ENCODE peak calls at places on chromosomes 12 and 14, in nine cellular contexts. Q is brain microvascular endothelial cell, F is ovary, P is left lung, A is tibial artery, S is AG10803, M is B cell, T is cardiac fibroblast, U is lower leg skin. Z is an unnamed sample.

GRCh38 chr12:130816055-130816454 is 23.0 kb downstream of the STX2 start:
- DNase-seq in Q (no peak), T (no peak), P (no peak), A (no peak), S (no peak), M (no peak), U (no peak), F (no peak), Z (no peak)

GRCh38 chr14:92480856-92481255 is 32.7 kb upstream of the RIN3 start:
- DNase-seq in A (no peak), P (no peak), Q (no peak), T (no peak), M (no peak), U (no peak), F (no peak), S (no peak), Z (no peak)

GRCh38 chr12:54159140-54159539 is 29.6 kb downstream of the SMUG1 start:
- DNase-seq in S (no peak), T (no peak), M (no peak), F (no peak), U (no peak), Q (no peak), P (no peak), A (no peak), Z (peak)

GRCh38 chr12:112906712-112907414 is at the start of gene OAS1:
- DNase-seq in Q (peak), A (no peak), P (no peak), U (no peak), M (peak), S (peak), F (no peak), T (peak), Z (peak)

GRCh38 chr12:18430425-18431048 is 169.2 kb downstream of the PIK3C2G start:
- DNase-seq in T (peak), P (peak), S (peak), Q (peak), F (peak), M (no peak), U (no peak), A (no peak), Z (peak)

GRCh38 chr14:101885254-101885576 is 79.2 kb upstream of the DYNC1H1 start:
- DNase-seq in M (no peak), F (no peak), P (no peak), T (no peak), Q (no peak), S (no peak), U (peak), A (no peak), Z (no peak)

GRCh38 chr14:105388976-105389375 is 9.4 kb upstream of the TEX22 start:
- DNase-seq in F (peak), Q (no peak), M (no peak), A (no peak), P (no peak), T (no peak), S (no peak), U (no peak), Z (no peak)

GRCh38 chr12:14664434-14665023 is 31.9 kb downstream of the GUCY2C start:
- DNase-seq in Q (peak), S (peak), U (no peak), M (no peak), P (no peak), A (no peak), F (no peak), T (peak), Z (peak)

GRCh38 chr12:54417712-54418440 is 1.2 kb downstream of the ITGA5 start:
- DNase-seq in U (no peak), Q (no peak), P (peak), S (no peak), M (no peak), A (peak), T (no peak), F (peak), Z (no peak)

GRCh38 chr12:1812650-1813302 is 7.6 kb upstream of the LRTM2 start:
- DNase-seq in P (peak), U (no peak), T (peak), S (peak), M (no peak), A (no peak), F (no peak), Q (peak), Z (no peak)

GRCh38 chr12:48021485-48022179 is 17.4 kb upstream of the COL2A1 start:
- DNase-seq in U (no peak), Q (no peak), P (peak), T (no peak), A (no peak), S (no peak), F (no peak), M (no peak), Z (no peak)

GRCh38 chr12:45863332-45863731 is 127.0 kb downstream of the SCAF11 start:
- DNase-seq in U (no peak), P (no peak), A (no peak), F (no peak), S (peak), Q (no peak), M (no peak), T (no peak), Z (no peak)

GRCh38 chr14:104353221-104353920 is 215.0 kb downstream of the KIF26A start:
- DNase-seq in T (no peak), A (peak), S (no peak), Q (no peak), F (peak), M (no peak), U (peak), P (peak), Z (no peak)

GRCh38 chr12:98939350-98939749 is 294.3 kb downstream of the APAF1 start:
- DNase-seq in Q (peak), P (no peak), T (peak), U (no peak), S (peak), A (no peak), F (no peak), M (no peak), Z (no peak)

GRCh38 chr12:45695035-45695434 is 34.5 kb upstream of the ARID2 start:
- DNase-seq in Q (no peak), U (no peak), M (no peak), A (no peak), P (no peak), F (no peak), T (no peak), S (no peak), Z (no peak)

GRCh38 chr12:41724216-41724615 is 420.5 kb downstream of the GXYLT1 start:
- DNase-seq in M (no peak), A (no peak), U (no peak), F (no peak), Q (no peak), P (no peak), S (no peak), T (no peak), Z (no peak)

GRCh38 chr14:29444805-29445204 is 482.8 kb downstream of the PRKD1 start:
- DNase-seq in M (no peak), P (no peak), A (no peak), U (no peak), Q (no peak), S (peak), F (no peak), T (peak), Z (no peak)

GRCh38 chr12:124569375-124570148 is 2.1 kb upstream of the NCOR2 start:
- DNase-seq in P (no peak), A (no peak), S (no peak), Q (no peak), F (no peak), T (no peak), U (no peak), M (no peak), Z (no peak)

GRCh38 chr12:51056242-51056641 is 8.1 kb downstream of the LETMD1 start:
- DNase-seq in U (no peak), Q (peak), M (no peak), F (no peak), S (peak), T (peak), P (peak), A (no peak), Z (no peak)

GRCh38 chr12:96399919-96400630 is at the start of gene CDK17:
- DNase-seq in A (peak), F (peak), P (peak), S (peak), M (peak), U (peak), Q (peak), T (peak), Z (peak)

GRCh38 chr14:23183479-23183878 is at the start of gene SLC7A8:
- DNase-seq in S (no peak), U (peak), A (peak), F (peak), P (peak), M (no peak), T (no peak), Q (no peak), Z (no peak)

GRCh38 chr12:41661141-41661540 is 473.0 kb downstream of the PDZRN4 start:
- DNase-seq in S (no peak), T (no peak), M (no peak), A (no peak), F (no peak), P (no peak), U (no peak), Q (no peak), Z (no peak)

GRCh38 chr12:54680374-54680773 is 32.2 kb upstream of the DCD start:
- DNase-seq in Q (peak), A (no peak), T (peak), S (no peak), U (no peak), F (no peak), P (no peak), M (no peak), Z (peak)

GRCh38 chr12:80498059-80498728 is 54.2 kb downstream of the PTPRQ start:
- DNase-seq in P (no peak), S (no peak), Q (no peak), F (no peak), T (no peak), U (no peak), M (no peak), A (no peak), Z (no peak)

GRCh38 chr12:64018524-64018923 is 174.0 kb downstream of the SRGAP1 start:
- DNase-seq in S (no peak), P (no peak), M (no peak), T (no peak), F (no peak), U (no peak), Q (no peak), A (no peak), Z (no peak)

GRCh38 chr14:40436551-40436950 is 1004.3 kb upstream of the FBXO33 start:
- DNase-seq in Q (no peak), U (no peak), T (no peak), M (no peak), F (no peak), A (no peak), S (no peak), P (no peak), Z (no peak)

GRCh38 chr14:69249603-69250002 is 10.4 kb upstream of the GALNT16 start:
- DNase-seq in T (no peak), F (no peak), S (no peak), A (no peak), U (no peak), P (no peak), Q (no peak), M (no peak), Z (no peak)

GRCh38 chr14:69252851-69253250 is 7.1 kb upstream of the GALNT16 start:
- DNase-seq in Q (no peak), P (no peak), T (no peak), S (no peak), F (no peak), U (no peak), A (no peak), M (no peak), Z (no peak)

GRCh38 chr14:69246331-69246730 is 13.6 kb upstream of the GALNT16 start:
- DNase-seq in T (no peak), F (no peak), A (no peak), Q (no peak), P (no peak), S (no peak), U (no peak), M (no peak), Z (no peak)

GRCh38 chr14:69244946-69245345 is 15.0 kb upstream of the GALNT16 start:
- DNase-seq in S (peak), F (no peak), A (no peak), T (no peak), P (no peak), M (no peak), Q (no peak), U (no peak), Z (no peak)

DNA sequence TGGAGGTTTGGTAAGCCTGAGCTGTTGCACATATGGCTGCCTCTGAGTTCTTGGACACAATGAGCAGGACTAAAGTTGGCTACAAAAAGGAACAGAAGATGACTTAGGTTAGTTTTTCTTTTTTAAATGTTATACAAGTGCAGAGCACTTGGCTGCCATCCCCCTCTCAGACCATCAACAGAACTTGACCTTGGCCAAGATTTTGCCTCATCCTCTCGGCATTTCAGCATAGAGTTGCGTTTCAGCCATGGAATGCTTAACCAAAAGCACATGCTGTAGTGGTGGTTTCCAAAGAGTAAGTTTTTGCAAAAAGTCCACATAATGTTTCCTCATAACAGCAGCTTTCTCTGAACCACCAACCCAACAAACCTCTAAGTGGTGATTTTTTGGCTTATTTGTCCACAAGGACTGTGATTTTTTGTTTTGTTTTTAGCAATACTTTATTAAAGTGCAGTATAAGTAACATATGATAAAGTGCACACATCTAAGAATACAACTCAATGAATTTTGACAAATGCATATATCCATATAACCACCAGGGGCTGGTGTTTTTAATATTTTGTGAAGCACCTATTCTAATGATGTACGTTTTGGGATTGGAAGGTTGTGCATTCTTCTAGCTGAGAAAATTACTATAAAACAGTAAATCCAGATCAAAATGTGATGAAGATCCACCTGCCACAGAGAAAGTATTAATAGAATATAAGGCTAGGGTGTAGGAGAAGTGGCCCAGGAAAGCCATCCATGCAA is 12.1 kb upstream of the GALNT16 start:
- DNase-seq in P (no peak), M (no peak), U (no peak), T (peak), A (peak), Q (no peak), S (peak), F (peak), Z (no peak)
- TF ChIP-seq CTCF in P (no peak), M (peak), U (no peak), T (peak), A (peak), Q (no peak), S (peak), F (no peak), Z (no peak)

GRCh38 chr12:6301721-6302120 is 8.8 kb upstream of the PLEKHG6 start:
- DNase-seq in Q (no peak), F (no peak), M (no peak), T (no peak), A (no peak), P (no peak), U (no peak), S (no peak), Z (no peak)

GRCh38 chr12:6303046-6303445 is 7.4 kb upstream of the PLEKHG6 start:
- DNase-seq in S (no peak), F (no peak), P (no peak), Q (no peak), T (no peak), M (no peak), U (no peak), A (no peak), Z (no peak)

GRCh38 chr12:6306151-6306550 is 4.3 kb upstream of the PLEKHG6 start:
- DNase-seq in F (no peak), U (no peak), P (no peak), M (no peak), A (no peak), Q (no peak), T (no peak), S (no peak), Z (no peak)

GRCh38 chr12:6306599-6307220 is 3.8 kb upstream of the PLEKHG6 start:
- DNase-seq in M (no peak), T (no peak), A (no peak), Q (no peak), F (no peak), P (no peak), S (no peak), U (no peak), Z (no peak)

DNA sequence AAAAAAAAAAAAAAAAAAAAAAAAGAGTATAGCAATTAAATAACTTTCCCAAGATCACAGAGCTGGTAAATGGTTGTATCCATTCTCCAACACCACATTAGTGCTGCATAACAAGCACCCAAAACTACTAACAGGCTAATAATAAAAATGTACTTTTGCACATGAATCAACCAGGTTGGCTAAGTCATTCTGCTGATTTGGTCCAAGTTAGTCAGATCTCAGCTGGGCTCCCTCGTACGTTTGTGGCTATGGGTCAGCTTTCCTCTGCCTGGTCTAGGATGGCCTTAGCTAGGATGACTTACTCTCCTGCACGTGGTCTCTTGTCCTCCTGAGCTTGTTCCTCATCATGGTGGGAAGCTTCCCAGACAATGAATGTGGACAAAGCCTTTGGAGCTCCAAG is 7.9 kb upstream of the PLEKHG6 start:
- DNase-seq in Q (no peak), M (no peak), S (no peak), P (no peak), U (no peak), A (no peak), F (no peak), T (peak), Z (no peak)
- TF ChIP-seq CTCF in Q (no peak), M (no peak), S (no peak), P (no peak), U (no peak), A (no peak), F (no peak), T (no peak), Z (no peak)

DNA sequence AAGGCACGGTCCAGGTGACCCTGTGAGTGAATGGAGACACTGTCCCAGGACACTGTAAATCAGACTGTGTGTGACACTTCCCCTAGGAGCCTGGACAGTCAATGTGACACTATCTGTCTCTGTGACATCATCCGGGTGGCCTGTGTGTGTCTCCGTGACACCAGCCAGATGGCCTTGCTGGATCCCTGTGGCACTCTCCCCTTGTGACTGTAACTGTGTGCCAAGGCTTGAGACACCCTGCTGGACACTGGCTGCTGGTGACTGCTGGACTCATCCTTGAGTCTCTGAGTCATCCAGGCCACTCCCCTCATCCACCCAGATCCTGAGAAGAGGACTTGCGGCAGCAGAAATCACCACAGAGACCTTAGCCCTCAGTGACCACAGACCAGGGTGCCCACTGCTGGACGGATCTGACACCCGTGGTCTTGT is 51.6 kb downstream of the MVK start:
- DNase-seq in M (no peak), P (no peak), A (no peak), T (peak), S (peak), F (no peak), Q (peak), U (no peak), Z (no peak)
- TF ChIP-seq CTCF in M (no peak), P (no peak), A (no peak), T (peak), S (peak), F (no peak), Q (peak), U (no peak), Z (no peak)

GRCh38 chr12:57450057-57450456 is 5.0 kb upstream of the INHBE start:
- DNase-seq in T (no peak), A (no peak), M (peak), U (no peak), P (no peak), S (no peak), F (no peak), Q (no peak), Z (no peak)

GRCh38 chr12:57448669-57449068 is 6.4 kb upstream of the INHBE start:
- DNase-seq in M (no peak), S (no peak), A (no peak), U (no peak), T (no peak), F (no peak), Q (no peak), P (no peak), Z (no peak)

GRCh38 chr12:57449375-57449774 is 5.7 kb upstream of the INHBE start:
- DNase-seq in A (no peak), S (no peak), T (no peak), F (no peak), U (no peak), Q (no peak), M (peak), P (no peak), Z (no peak)

GRCh38 chr12:57444744-57445143 is 10.2 kb downstream of the INHBC start:
- DNase-seq in F (no peak), S (no peak), U (no peak), P (no peak), T (no peak), A (no peak), Q (no peak), M (peak), Z (no peak)

DNA sequence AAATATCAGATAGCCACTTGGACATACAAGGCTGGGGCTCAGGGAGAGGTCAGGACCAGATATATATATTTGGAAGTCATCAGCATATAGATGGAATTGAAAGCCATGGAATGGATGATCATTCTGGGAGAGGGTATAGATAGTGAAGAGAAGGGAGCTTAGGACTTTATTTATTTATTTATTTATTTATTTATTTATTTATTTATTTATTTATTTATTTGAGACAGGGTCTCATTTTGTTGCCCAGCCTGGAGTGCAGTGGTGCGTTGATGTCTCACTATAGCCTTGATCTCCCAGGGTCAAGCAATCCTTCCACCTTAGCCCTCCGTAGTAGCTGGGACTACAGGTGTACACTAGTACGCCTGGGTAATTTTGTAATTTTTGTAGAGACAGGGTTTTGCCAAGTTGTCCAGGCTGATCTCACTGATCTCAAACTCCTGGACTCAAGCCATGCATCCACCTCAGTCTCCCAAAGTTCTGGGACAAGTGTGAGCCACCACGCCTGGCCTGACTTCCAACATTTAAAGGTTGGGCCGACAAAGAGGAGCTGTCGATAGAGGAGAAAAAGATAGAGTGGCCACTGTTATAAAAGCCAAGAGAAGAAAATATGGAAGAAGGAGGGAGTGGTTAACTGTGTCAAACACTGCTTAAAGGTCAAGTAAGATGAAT is 8.7 kb upstream of the INHBE start:
- DNase-seq in T (no peak), P (no peak), U (no peak), F (no peak), M (peak), Q (no peak), A (no peak), S (no peak), Z (no peak)
- TF ChIP-seq CTCF in T (no peak), P (no peak), U (no peak), F (no peak), M (no peak), Q (no peak), A (no peak), S (no peak), Z (no peak)

GRCh38 chr12:37543131-37543965 is 773.2 kb upstream of the ALG10B start:
- DNase-seq in P (no peak), M (no peak), S (no peak), Q (no peak), A (no peak), F (no peak), U (peak), T (no peak), Z (no peak)
- TF ChIP-seq CTCF in P (no peak), M (no peak), S (no peak), Q (no peak), A (no peak), F (no peak), U (no peak), T (no peak), Z (no peak)